ENCODE peak calls at places on chromosomes 11 and 22, in nine cellular contexts. M is NCI-H2081 treated with DMSO at 0.1 percent for 48 hours; I is activated naive CD4-positive, alpha-beta T cell treated with anti-CD3 and anti-CD28 coated beads for 36 hours; U is left colon; Y is pancreas; H is AG09309; R is HuH-7.5; C is GM23248; V is BJ. N is an unnamed sample.

GRCh38 chr11:70483077-70483861 is 84.9 kb downstream of the CTTN start:
- DNase-seq in M (no peak), I (no peak), U (peak), Y (no peak), H (no peak), R (peak), C (peak), V (no peak), N (no peak)

GRCh38 chr11:29119691-29120328 is 897.0 kb downstream of the KCNA4 start:
- DNase-seq in M (no peak), I (no peak), U (no peak), Y (no peak), H (peak), R (no peak), C (peak), V (peak), N (no peak)

GRCh38 chr11:119970566-119970965 is 167.3 kb downstream of the TRIM29 start:
- DNase-seq in M (no peak), I (no peak), U (no peak), Y (no peak), H (no peak), R (no peak), C (no peak), V (no peak), N (no peak)

GRCh38 chr11:46364791-46365190 is 16.7 kb upstream of the MDK start:
- DNase-seq in M (no peak), I (no peak), U (no peak), Y (no peak), H (no peak), R (no peak), C (no peak), V (no peak), N (no peak)

GRCh38 chr11:46295312-46295995 is 18.0 kb downstream of the CREB3L1 start:
- DNase-seq in M (peak), I (peak), U (peak), Y (peak), H (no peak), R (peak), C (peak), V (no peak), N (peak)

GRCh38 chr11:122214080-122214479 is 98.1 kb upstream of the BLID start:
- DNase-seq in M (no peak), I (no peak), U (no peak), Y (no peak), H (no peak), R (no peak), C (no peak), V (no peak), N (no peak)

GRCh38 chr22:41833369-41834004 is 582 bp downstream of the SREBF2 start:
- DNase-seq in M (no peak), I (peak), U (peak), Y (peak), H (no peak), R (no peak), C (peak), V (no peak), N (peak)

GRCh38 chr11:89583580-89583979 is 92.4 kb upstream of the NOX4 start:
- DNase-seq in M (no peak), I (no peak), U (no peak), Y (no peak), H (no peak), R (peak), C (no peak), V (no peak), N (no peak)

GRCh38 chr11:84384637-84385227 is 1098.6 kb upstream of the CCDC90B start:
- DNase-seq in M (no peak), I (peak), U (peak), Y (peak), H (peak), R (no peak), C (peak), V (no peak), N (no peak)

GRCh38 chr22:50691521-50691920 is 18.9 kb downstream of the SHANK3 start:
- DNase-seq in M (no peak), I (peak), U (peak), Y (no peak), H (peak), R (no peak), C (peak), V (no peak), N (no peak)

GRCh38 chr11:120622189-120622912 is 110.8 kb downstream of the GRIK4 start:
- DNase-seq in M (no peak), I (peak), U (no peak), Y (no peak), H (no peak), R (no peak), C (no peak), V (no peak), N (no peak)

GRCh38 chr11:7894251-7894650 is 36.8 kb downstream of the OR10A6 start:
- DNase-seq in M (no peak), I (no peak), U (peak), Y (peak), H (no peak), R (no peak), C (no peak), V (no peak), N (no peak)

GRCh38 chr11:34929794-34930763 is 13.7 kb downstream of the PDHX start:
- DNase-seq in M (no peak), I (no peak), U (peak), Y (peak), H (no peak), R (no peak), C (no peak), V (no peak), N (no peak)